ENCODE peak calls at places on chromosome 3, in six cellular contexts. M is neuronal stem cell; H is caudate nucleus; W is KG1; K is activated CD4-positive, alpha-beta T cell treated with anti-CD3 and anti-CD28 coated beads, Interleukin-2, amount 50 U/mL, for 4 hours; X is ELF-1. Z is an unnamed sample.
A peak's percentile ranks its signal among the peaks of the same experiment; 100 is the strongest.

GRCh38 chr3:61445924-61446323 is 115.4 kb upstream of the PTPRG start:
- DNase-seq in K (no peak), X (no peak), W (no peak), H (no peak), M (no peak), Z (no peak)

GRCh38 chr3:142273501-142273900 is 48.1 kb upstream of the GK5 start:
- DNase-seq in W (no peak), K (no peak), X (no peak), M (no peak), H (peak; percentile 31), Z (no peak)

GRCh38 chr3:16452265-16452664 is 61.2 kb downstream of the RFTN1 start:
- DNase-seq in X (no peak), K (no peak), H (no peak), W (no peak), M (no peak), Z (no peak)

GRCh38 chr3:61381745-61382392 is 130.6 kb upstream of the FHIT start:
- DNase-seq in M (no peak), W (no peak), K (no peak), H (no peak), X (no peak), Z (no peak)

GRCh38 chr3:134459506-134460041 is 26.2 kb downstream of the ANAPC13 start:
- DNase-seq in W (no peak), M (no peak), X (no peak), K (no peak), H (no peak), Z (no peak)

GRCh38 chr3:32571192-32571485 is 481 bp upstream of the DYNC1LI1 start:
- DNase-seq in K (no peak), W (no peak), M (no peak), H (peak; percentile 66), X (no peak), Z (no peak)

GRCh38 chr3:23913182-23913581 is 3.6 kb downstream of the NKIRAS1 start:
- DNase-seq in K (no peak), W (no peak), M (no peak), H (no peak), X (no peak), Z (no peak)

GRCh38 chr3:179750720-179751328 is 98.0 kb downstream of the USP13 start:
- DNase-seq in W (no peak), X (peak; percentile 11), K (no peak), M (no peak), H (no peak), Z (no peak)

GRCh38 chr3:46536758-46537157 is 29.3 kb downstream of the LRRC2 start:
- DNase-seq in X (no peak), M (no peak), K (no peak), W (no peak), H (no peak), Z (no peak)

GRCh38 chr3:194572131-194572789 is 61.0 kb downstream of the TMEM44 start:
- DNase-seq in K (no peak), H (no peak), W (no peak), X (peak; percentile 78), M (no peak), Z (no peak)

GRCh38 chr3:22450785-22451400 is 699.9 kb upstream of the ZNF385D start:
- DNase-seq in H (no peak), K (no peak), W (peak; percentile 14), M (no peak), X (no peak), Z (no peak)

GRCh38 chr3:95302044-95302443 is 1239.2 kb downstream of the NSUN3 start:
- DNase-seq in W (no peak), H (no peak), K (no peak), M (no peak), X (no peak), Z (no peak)

GRCh38 chr3:60954049-60954448 is 297.2 kb downstream of the FHIT start:
- DNase-seq in X (no peak), K (no peak), M (no peak), H (no peak), W (no peak), Z (no peak)

GRCh38 chr3:171797265-171797679 is 13.0 kb downstream of the PLD1 start:
- DNase-seq in X (peak; percentile 50), M (no peak), K (no peak), H (no peak), W (no peak), Z (no peak)

GRCh38 chr3:66073464-66074141 is 34.9 kb upstream of the MAGI1 start:
- DNase-seq in X (no peak), W (no peak), K (no peak), M (no peak), H (no peak), Z (no peak)

GRCh38 chr3:45994661-45995369 is 809 bp downstream of the FYCO1 start:
- DNase-seq in X (peak; percentile 63), W (peak; percentile 28), H (no peak), K (peak; percentile 34), M (no peak), Z (no peak)

GRCh38 chr3:31077021-31077601 is 182.7 kb upstream of the GADL1 start:
- DNase-seq in H (no peak), M (no peak), W (no peak), X (no peak), K (no peak), Z (no peak)

Z was measured in substantia nigra.